ENCODE peak calls at places on chromosomes 16 and 17, in five cellular contexts. G is GM12878, X is K562, A is H1, U is HepG2. H is an unnamed sample.

GRCh38 chr16:14092579-14092978 is 21.5 kb downstream of the MRTFB start:
- DNase-seq in G (no peak), A (no peak), U (no peak), X (no peak), H (no peak)

GRCh38 chr16:8583712-8584111 is 6.6 kb downstream of the TMEM114 start:
- DNase-seq in X (peak; percentile 55), A (no peak), U (no peak), G (no peak), H (peak; percentile 53)

GRCh38 chr17:79833744-79834574 is 5.3 kb downstream of the CBX4 start:
- DNase-seq in A (no peak), U (no peak), X (peak; percentile 47), G (no peak), H (peak; percentile 62)

GRCh38 chr17:17628388-17629008 is 37.0 kb upstream of the PEMT start:
- DNase-seq in A (no peak), X (no peak), G (peak; percentile 15), U (no peak), H (no peak)

GRCh38 chr17:2835791-2836190 is 39.6 kb downstream of the RAP1GAP2 start:
- DNase-seq in U (no peak), A (no peak), G (no peak), X (no peak), H (no peak)

GRCh38 chr17:8366231-8366630 is 10.3 kb downstream of the KRABD2 start:
- DNase-seq in A (no peak), X (no peak), U (no peak), G (no peak), H (no peak)

GRCh38 chr17:80152057-80152831 is 5.3 kb upstream of the EIF4A3 start:
- DNase-seq in G (no peak), X (no peak), U (no peak), A (no peak), H (no peak)

GRCh38 chr17:76036497-76037380 is 9.6 kb upstream of the EVPL start:
- DNase-seq in A (no peak), G (no peak), U (no peak), X (no peak), H (peak; percentile 74)

GRCh38 chr17:75289832-75290337 is 652 bp upstream of the SLC25A19 start:
- DNase-seq in X (peak; percentile 34), G (peak; percentile 71), A (no peak), U (no peak), H (peak; percentile 54)

GRCh38 chr17:57612202-57613071 is 132.7 kb downstream of the CCDC182 start:
- DNase-seq in U (peak; percentile 27), X (peak; percentile 32), A (no peak), G (peak; percentile 38), H (peak; percentile 64)

GRCh38 chr16:275041-275621 is 613 bp downstream of the RGS11 start:
- DNase-seq in X (no peak), A (no peak), G (no peak), U (no peak), H (peak; percentile 62)

GRCh38 chr16:52577130-52577706 is 30.3 kb upstream of the TOX3 start:
- DNase-seq in A (no peak), X (no peak), G (no peak), U (no peak), H (no peak)

GRCh38 chr17:72632026-72632684 is 460.3 kb downstream of the SLC39A11 start:
- DNase-seq in A (no peak), X (no peak), U (peak; percentile 98), G (no peak), H (no peak)

GRCh38 chr17:16100737-16101400 is 101.2 kb downstream of the TTC19 start:
- DNase-seq in U (no peak), G (no peak), X (no peak), A (no peak), H (no peak)

GRCh38 chr17:74736423-74737298 is at the start of gene RAB37:
- DNase-seq in U (peak; percentile 99), X (peak; percentile 67), A (no peak), G (no peak), H (peak; percentile 84)

GRCh38 chr16:1433756-1434155 is 2.9 kb downstream of the PERCC1 start:
- DNase-seq in X (no peak), U (no peak), G (no peak), A (no peak), H (no peak)

GRCh38 chr16:15650698-15651161 is 685 bp downstream of the NDE1 start:
- DNase-seq in U (no peak), A (no peak), G (no peak), X (peak; percentile 35), H (peak; percentile 75)

GRCh38 chr17:58391302-58391984 is 25.9 kb downstream of the RNF43 start:
- DNase-seq in A (no peak), U (peak; percentile 100), X (peak; percentile 44), G (no peak), H (no peak)

GRCh38 chr17:56892333-56892732 is 21.5 kb downstream of the TRIM25 start:
- DNase-seq in X (no peak), U (no peak), A (no peak), G (no peak), H (no peak)

GRCh38 chr17:55601874-55602364 is 90.7 kb upstream of the SMIM36 start:
- DNase-seq in X (peak; percentile 20), A (peak; percentile 21), G (no peak), U (peak; percentile 39), H (peak; percentile 91)

GRCh38 chr17:44230139-44230695 is 10.7 kb upstream of the UBTF start:
- DNase-seq in U (no peak), G (no peak), A (no peak), X (no peak), H (no peak)

GRCh38 chr17:13421581-13421980 is 180.1 kb downstream of the HS3ST3A1 start:
- DNase-seq in G (no peak), X (no peak), U (no peak), A (no peak), H (no peak)

GRCh38 chr17:78416311-78416711 is 37.9 kb downstream of the PGS1 start:
- DNase-seq in U (no peak), A (no peak), G (no peak), X (no peak), H (no peak)

GRCh38 chr16:11094075-11094593 is 149.8 kb downstream of the CLEC16A start:
- DNase-seq in X (peak; percentile 80), U (no peak), A (no peak), G (peak; percentile 53), H (no peak)

GRCh38 chr16:10611825-10612342 is 31.5 kb upstream of the EMP2 start:
- DNase-seq in A (no peak), G (no peak), U (no peak), X (no peak), H (no peak)

GRCh38 chr16:57843400-57843799 is 41.1 kb upstream of the KIFC3 start:
- DNase-seq in G (no peak), X (no peak), U (no peak), A (no peak), H (no peak)

GRCh38 chr17:28519236-28519635 is 13.1 kb downstream of the FOXN1 start:
- DNase-seq in U (no peak), X (no peak), A (no peak), G (no peak), H (no peak)

GRCh38 chr17:46028374-46028773 is 29.3 kb downstream of the STH start:
- DNase-seq in X (no peak), U (no peak), A (no peak), G (no peak), H (no peak)

GRCh38 chr17:48722201-48722907 is at the start of gene PRAC1:
- DNase-seq in A (no peak), X (no peak), U (no peak), G (no peak), H (peak; percentile 63)

GRCh38 chr16:74868501-74868900 is 93.9 kb upstream of the FA2H start:
- DNase-seq in G (no peak), A (no peak), U (peak; percentile 76), X (no peak), H (peak; percentile 39)

GRCh38 chr17:49972486-49973270 is 3.7 kb downstream of the DLX4 start:
- DNase-seq in U (no peak), A (no peak), G (no peak), X (no peak), H (peak; percentile 67)

GRCh38 chr17:49970498-49970897 is 1.5 kb downstream of the DLX4 start:
- DNase-seq in G (no peak), X (no peak), U (no peak), A (no peak), H (no peak)

GRCh38 chr17:49969794-49970389 is 902 bp downstream of the DLX4 start:
- DNase-seq in U (no peak), X (no peak), G (no peak), A (no peak), H (no peak)

GRCh38 chr17:49971848-49972485 is 3.0 kb downstream of the DLX4 start:
- DNase-seq in X (peak; percentile 72), A (no peak), U (no peak), G (no peak), H (peak; percentile 52)

DNA sequence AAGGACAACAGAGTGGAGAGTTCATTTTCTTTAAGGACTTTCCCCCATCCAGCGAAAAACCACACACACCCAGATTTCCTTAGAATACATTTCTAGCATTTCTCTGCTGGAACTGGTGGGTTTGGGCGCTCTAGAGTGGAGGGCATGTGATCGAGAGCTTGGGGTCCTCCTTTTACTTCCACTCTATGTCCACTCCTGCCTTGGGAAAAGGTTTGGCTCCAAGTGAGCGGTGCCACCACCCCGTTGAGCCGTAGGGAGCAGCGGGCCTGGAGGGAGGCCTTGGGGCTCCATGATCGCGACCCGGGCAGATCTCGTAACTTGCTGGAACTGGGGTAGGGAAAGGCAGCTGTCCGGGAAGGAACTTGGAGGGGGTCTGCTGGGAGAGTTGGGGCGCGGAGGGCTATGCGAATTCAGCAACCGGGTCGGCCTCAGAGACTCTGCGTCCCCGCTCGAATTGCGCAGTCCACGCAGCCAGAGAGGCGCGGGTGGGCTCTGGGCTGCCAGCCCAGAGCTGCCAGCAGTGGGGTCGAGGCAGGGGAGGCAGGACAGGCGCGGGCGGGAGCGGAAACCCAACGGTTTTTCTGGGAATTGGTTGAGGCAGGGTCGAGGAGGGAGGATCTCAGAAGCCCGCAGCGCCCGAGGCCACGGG is 2.3 kb downstream of the DLX4 start:
- DNase-seq in U (no peak), G (no peak), A (no peak), X (no peak), H (peak; percentile 35)
- TF ChIP-seq CREB1 in U (no peak), G (no peak), A (no peak), X (no peak), H (no peak)

GRCh38 chr17:40443988-40444899 is 994 bp downstream of the IGFBP4 start:
- DNase-seq in X (no peak), U (no peak), G (no peak), A (no peak), H (peak; percentile 39)
- H3K79me2 ChIP-seq in X (peaks cover 29% of the 10 kb centered on the region), U (no peaks in the 10 kb centered on the region), G (no peaks in the 10 kb centered on the region), A (no peaks in the 10 kb centered on the region), H (peaks cover 41% of the 10 kb centered on the region)

DNA sequence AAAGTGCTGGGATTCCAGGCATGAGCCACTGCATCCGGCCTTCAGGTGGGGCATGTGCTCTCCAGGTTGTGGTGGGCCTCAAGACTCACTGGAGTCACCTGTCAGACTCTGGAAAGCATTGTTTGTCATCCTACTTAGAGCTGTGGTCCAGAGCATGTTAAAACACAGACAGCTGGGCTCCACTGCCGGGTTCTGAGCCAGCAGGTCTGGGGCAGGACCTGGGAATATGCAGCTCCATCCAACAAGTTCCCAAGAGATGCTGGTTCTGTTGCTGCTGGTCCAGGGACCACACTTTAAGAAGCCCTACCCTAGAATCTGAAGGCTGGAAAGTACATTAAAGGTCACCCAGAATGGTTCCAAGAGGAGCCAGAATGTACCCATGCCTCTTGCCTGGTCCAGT is 75.3 kb downstream of the GAS7 start:
- DNase-seq in U (no peak), A (no peak), G (no peak), X (no peak), H (no peak)
- H3K4me1 ChIP-seq in U (no peaks in the 10 kb centered on the region), A (peaks cover 34% of the 10 kb centered on the region), G (peaks cover 28% of the 10 kb centered on the region), X (no peaks in the 10 kb centered on the region), H (peaks cover 21% of the 10 kb centered on the region)

GRCh38 chr17:38877130-38877851 is 7.4 kb downstream of the LASP1 start:
- DNase-seq in U (no peak), G (no peak), X (no peak), A (no peak), H (peak; percentile 59)
- TF ChIP-seq CREB1 in U (no peak), G (no peak), X (no peak), A (no peak), H (no peak)

GRCh38 chr16:4324871-4325740 is 9.2 kb downstream of the GLIS2 start:
- DNase-seq in G (no peak), A (no peak), U (no peak), X (no peak), H (no peak)
- H3K79me2 ChIP-seq in G (no peaks in the 10 kb centered on the region), A (no peaks in the 10 kb centered on the region), U (no peaks in the 10 kb centered on the region), X (peaks cover 9% of the 10 kb centered on the region), H (peaks cover 72% of the 10 kb centered on the region)

H was measured in GM23338.